ENCODE peak calls at places on chromosome 9, in four cellular contexts. Q is NCI-H1092, S is ELF-1, N is NCI-H460. K is an unnamed sample.

GRCh38 chr9:13171261-13171660 is 108.2 kb downstream of the MPDZ start:
- DNase-seq in N (no peak), Q (no peak), S (no peak), K (no peak)

GRCh38 chr9:89538874-89539273 is 41.0 kb upstream of the SEMA4D start:
- DNase-seq in S (no peak), N (no peak), Q (peak; percentile 49), K (no peak)

GRCh38 chr9:136686794-136687711 is at the start of gene AGPAT2:
- DNase-seq in Q (peak; percentile 30), N (peak; percentile 51), S (peak; percentile 44), K (peak; percentile 75)

GRCh38 chr9:110330484-110331115 is 7.1 kb downstream of the TXNDC8 start:
- DNase-seq in S (no peak), Q (no peak), N (no peak), K (peak; percentile 57)

GRCh38 chr9:942805-943580 is 33.5 kb upstream of the DMRT3 start:
- DNase-seq in N (no peak), S (no peak), Q (no peak), K (no peak)

GRCh38 chr9:135622415-135623020 is 16.8 kb downstream of the GLT6D1 start:
- DNase-seq in S (no peak), N (no peak), Q (no peak), K (no peak)

GRCh38 chr9:137026828-137027227 is 1.2 kb downstream of the ABCA2 start:
- DNase-seq in Q (peak; percentile 31), S (no peak), N (no peak), K (no peak)

GRCh38 chr9:2453701-2454100 is 167.9 kb upstream of the VLDLR start:
- DNase-seq in N (no peak), Q (no peak), S (peak; percentile 3), K (no peak)

GRCh38 chr9:13013976-13014375 is 239.2 kb downstream of the LURAP1L start:
- DNase-seq in N (no peak), Q (no peak), S (no peak), K (no peak)

GRCh38 chr9:115369322-115369957 is 251.5 kb upstream of the TNC start:
- DNase-seq in S (no peak), Q (peak; percentile 73), N (peak; percentile 22), K (peak; percentile 74)

GRCh38 chr9:26331223-26331622 is 561.4 kb downstream of the CAAP1 start:
- DNase-seq in S (no peak), N (no peak), Q (peak; percentile 91), K (no peak)

GRCh38 chr9:2039294-2040180 is 24.4 kb downstream of the SMARCA2 start:
- DNase-seq in Q (no peak), N (no peak), S (peak; percentile 33), K (no peak)

GRCh38 chr9:120792898-120793765 is at the start of gene FBXW2:
- DNase-seq in S (peak; percentile 96), Q (peak; percentile 85), N (peak; percentile 87), K (peak; percentile 94)

GRCh38 chr9:36765077-36765390 is 192.3 kb downstream of the MELK start:
- DNase-seq in N (no peak), S (no peak), Q (peak; percentile 55), K (no peak)

GRCh38 chr9:114281421-114282103 is 41.3 kb upstream of the ORM1 start:
- DNase-seq in S (no peak), Q (no peak), N (no peak), K (no peak)

GRCh38 chr9:72203205-72203803 is 54.1 kb downstream of the GDA start:
- DNase-seq in Q (no peak), N (peak; percentile 54), S (peak; percentile 6), K (peak; percentile 40)

GRCh38 chr9:21605489-21605931 is 123.4 kb upstream of the IFNE start:
- DNase-seq in N (no peak), Q (no peak), S (no peak), K (peak; percentile 96)

GRCh38 chr9:115204827-115205506 is 87.0 kb upstream of the TNC start:
- DNase-seq in S (no peak), Q (no peak), N (no peak), K (peak; percentile 71)

GRCh38 chr9:78319197-78320029 is 22.5 kb downstream of the PSAT1 start:
- DNase-seq in S (no peak), Q (no peak), N (no peak), K (peak; percentile 30)

GRCh38 chr9:137582286-137582860 is 3.6 kb upstream of the DPH7 start:
- DNase-seq in N (peak; percentile 41), S (no peak), Q (no peak), K (peak; percentile 30)

GRCh38 chr9:110635589-110635988 is 33.0 kb upstream of the MUSK start:
- DNase-seq in N (no peak), Q (no peak), S (no peak), K (no peak)

GRCh38 chr9:4615251-4615650 is 46.8 kb upstream of the PLPP6 start:
- DNase-seq in N (no peak), Q (no peak), S (no peak), K (no peak)